ENCODE peak calls at places on chromosomes 1 and 21, in nine cellular contexts. K is stimulated activated CD8-positive, alpha-beta memory T cell treated with anti-CD3 and anti-CD28 coated beads, Interleukin-2, amount 100 ng/mL, for 1 hour; Q is spleen; C is left cardiac atrium; A is fibroblast of mammary gland; F is NCI-H1930; J is PC-9; D is heart left ventricle; L is mucosa of gallbladder. X is an unnamed sample.

GRCh38 chr1:164716992-164717703 is 158.2 kb downstream of the PBX1 start:
- DNase-seq in K (no peak), Q (no peak), C (no peak), A (peak), F (no peak), J (no peak), D (no peak), L (no peak), X (no peak)

GRCh38 chr1:89962024-89962741 is 32.7 kb upstream of the ZNF326 start:
- DNase-seq in K (no peak), Q (no peak), C (no peak), A (no peak), F (no peak), J (no peak), D (no peak), L (no peak), X (no peak)

GRCh38 chr1:248622491-248623106 is 12.3 kb downstream of the OR2T11 start:
- DNase-seq in K (no peak), Q (no peak), C (no peak), A (peak), F (no peak), J (no peak), D (no peak), L (no peak), X (no peak)

GRCh38 chr21:40511976-40512375 is 335.0 kb downstream of the DSCAM start:
- DNase-seq in K (no peak), Q (no peak), C (no peak), A (peak), F (no peak), J (no peak), D (no peak), L (no peak), X (no peak)

GRCh38 chr1:21308330-21308729 is 18.1 kb upstream of the ECE1 start:
- DNase-seq in K (no peak), Q (no peak), C (no peak), A (no peak), F (no peak), J (no peak), D (no peak), L (no peak), X (no peak)

GRCh38 chr21:44337941-44338895 is 972 bp downstream of the CFAP410 start:
- DNase-seq in K (no peak), Q (peak), C (peak), A (peak), F (peak), J (peak), D (peak), L (peak), X (peak)

GRCh38 chr1:15803380-15803779 is 4.1 kb downstream of the UQCRHL start:
- DNase-seq in K (no peak), Q (no peak), C (no peak), A (peak), F (no peak), J (no peak), D (no peak), L (no peak), X (no peak)

GRCh38 chr1:207910678-207911354 is at the start of gene CD34:
- DNase-seq in K (no peak), Q (no peak), C (peak), A (no peak), F (no peak), J (no peak), D (peak), L (no peak), X (no peak)

GRCh38 chr21:46054031-46054430 is 43.9 kb upstream of the COL6A2 start:
- DNase-seq in K (no peak), Q (no peak), C (no peak), A (peak), F (no peak), J (no peak), D (no peak), L (no peak), X (no peak)

GRCh38 chr1:17475729-17476128 is 36.3 kb upstream of the RCC2 start:
- DNase-seq in K (no peak), Q (no peak), C (peak), A (peak), F (no peak), J (peak), D (no peak), L (no peak), X (peak)

GRCh38 chr1:198543670-198544260 is 3.3 kb upstream of the ATP6V1G3 start:
- DNase-seq in K (no peak), Q (no peak), C (no peak), A (no peak), F (no peak), J (no peak), D (no peak), L (no peak), X (no peak)

GRCh38 chr1:153832293-153832692 is 57.1 kb downstream of the SLC27A3 start:
- DNase-seq in K (no peak), Q (no peak), C (no peak), A (no peak), F (no peak), J (no peak), D (no peak), L (no peak), X (no peak)

GRCh38 chr1:181310560-181310959 is 172.8 kb upstream of the CACNA1E start:
- DNase-seq in K (no peak), Q (no peak), C (no peak), A (no peak), F (no peak), J (no peak), D (no peak), L (peak), X (no peak)

GRCh38 chr1:200971955-200972711 is 51.4 kb downstream of the KIF21B start:
- DNase-seq in K (peak), Q (peak), C (peak), A (peak), F (peak), J (peak), D (peak), L (peak), X (no peak)

GRCh38 chr1:64497484-64497883 is 27.6 kb downstream of the CACHD1 start:
- DNase-seq in K (no peak), Q (no peak), C (no peak), A (peak), F (no peak), J (no peak), D (no peak), L (no peak), X (no peak)

GRCh38 chr1:84782311-84782771 is 92.1 kb upstream of the SSX2IP start:
- DNase-seq in K (peak), Q (peak), C (peak), A (peak), F (peak), J (peak), D (peak), L (peak), X (no peak)

GRCh38 chr1:248858096-248858890 is 592 bp downstream of the ZNF692 start:
- DNase-seq in K (no peak), Q (peak), C (peak), A (peak), F (peak), J (peak), D (peak), L (peak), X (no peak)

GRCh38 chr1:12595839-12596821 is 21.9 kb downstream of the DHRS3 start:
- DNase-seq in K (no peak), Q (peak), C (peak), A (peak), F (no peak), J (peak), D (peak), L (peak), X (no peak)

GRCh38 chr21:46448108-46448507 is 10.6 kb upstream of the DIP2A start:
- DNase-seq in K (no peak), Q (no peak), C (no peak), A (no peak), F (no peak), J (no peak), D (no peak), L (no peak), X (no peak)

GRCh38 chr21:44618504-44618903 is 6.6 kb downstream of the KRTAP10-8 start:
- DNase-seq in K (no peak), Q (peak), C (no peak), A (no peak), F (no peak), J (no peak), D (no peak), L (peak), X (no peak)

GRCh38 chr1:72063364-72063763 is 219.0 kb downstream of the NEGR1 start:
- DNase-seq in K (no peak), Q (no peak), C (no peak), A (peak), F (no peak), J (no peak), D (no peak), L (no peak), X (no peak)

GRCh38 chr1:54975709-54976108 is 4.7 kb upstream of the TMEM61 start:
- DNase-seq in K (no peak), Q (no peak), C (no peak), A (no peak), F (no peak), J (no peak), D (no peak), L (no peak), X (no peak)

GRCh38 chr1:65979145-65979544 is 186.4 kb downstream of the PDE4B start:
- DNase-seq in K (no peak), Q (no peak), C (no peak), A (peak), F (no peak), J (no peak), D (no peak), L (peak), X (no peak)

GRCh38 chr1:190479028-190479427 is 1.4 kb upstream of the BRINP3 start:
- DNase-seq in K (no peak), Q (no peak), C (no peak), A (no peak), F (no peak), J (no peak), D (no peak), L (no peak), X (no peak)

GRCh38 chr1:65049941-65050713 is 83.8 kb upstream of the JAK1 start:
- DNase-seq in K (no peak), Q (no peak), C (no peak), A (no peak), F (no peak), J (no peak), D (no peak), L (no peak), X (no peak)

GRCh38 chr1:172781513-172782140 is 122.7 kb downstream of the FASLG start:
- DNase-seq in K (no peak), Q (no peak), C (no peak), A (peak), F (no peak), J (no peak), D (no peak), L (no peak), X (no peak)

GRCh38 chr1:151399890-151400235 is 490 bp downstream of the PSMB4 start:
- DNase-seq in K (no peak), Q (no peak), C (no peak), A (peak), F (no peak), J (no peak), D (no peak), L (no peak), X (no peak)

GRCh38 chr1:100349276-100349675 is 3.0 kb upstream of the CDC14A start:
- DNase-seq in K (no peak), Q (no peak), C (no peak), A (no peak), F (no peak), J (peak), D (no peak), L (no peak), X (no peak)

GRCh38 chr1:62428351-62428750 is 8.5 kb upstream of the USP1 start:
- DNase-seq in K (no peak), Q (no peak), C (no peak), A (no peak), F (no peak), J (no peak), D (no peak), L (no peak), X (no peak)

GRCh38 chr1:178094752-178095645 is 1.1 kb downstream of the RASAL2 start:
- DNase-seq in K (no peak), Q (no peak), C (no peak), A (peak), F (no peak), J (peak), D (no peak), L (no peak), X (no peak)

GRCh38 chr1:6461538-6462411 is 4.2 kb downstream of the TNFRSF25 start:
- DNase-seq in K (no peak), Q (no peak), C (no peak), A (no peak), F (no peak), J (no peak), D (no peak), L (no peak), X (no peak)

GRCh38 chr1:117232551-117232950 is 21.8 kb upstream of the VTCN1 start:
- DNase-seq in K (no peak), Q (no peak), C (no peak), A (no peak), F (no peak), J (peak), D (no peak), L (no peak), X (no peak)

GRCh38 chr1:92953491-92953890 is 7.8 kb downstream of the DIPK1A start:
- DNase-seq in K (no peak), Q (no peak), C (no peak), A (no peak), F (no peak), J (no peak), D (no peak), L (no peak), X (no peak)